ENCODE peak calls at places on chromosomes 1 and 21, in four cellular contexts. J, X, Y and S are unnamed samples.

GRCh38 chr1:155091071-155092051 is 12.7 kb downstream of the EFNA3 start:
- DNase-seq in J (peak), X (no peak), Y (peak), S (peak)

GRCh38 chr1:161382214-161383019 is 14.7 kb upstream of the CFAP126 start:
- DNase-seq in J (peak), Y (peak), X (no peak), S (peak)

GRCh38 chr21:35321322-35322200 is 272.5 kb upstream of the RUNX1 start:
- DNase-seq in X (no peak), Y (no peak), J (no peak), S (no peak)

GRCh38 chr1:207362962-207363858 is 41.7 kb downstream of the CD55 start:
- DNase-seq in Y (peak), J (peak), X (no peak), S (no peak)

GRCh38 chr1:109248797-109249629 is at the start of gene CELSR2:
- DNase-seq in X (no peak), Y (peak), J (peak), S (peak)

GRCh38 chr1:230430499-230430898 is 4.4 kb upstream of the PGBD5 start:
- DNase-seq in J (no peak), X (no peak), Y (no peak), S (no peak)

GRCh38 chr1:112558634-112559033 is 49.9 kb downstream of the WNT2B start:
- DNase-seq in Y (no peak), X (no peak), J (no peak), S (no peak)

GRCh38 chr21:16709866-16710550 is 802.8 kb upstream of the CXADR start:
- DNase-seq in Y (no peak), X (no peak), J (peak), S (no peak)

GRCh38 chr1:74363220-74363619 is 128.0 kb downstream of the TNNI3K start:
- DNase-seq in J (no peak), Y (no peak), X (no peak), S (no peak)

GRCh38 chr1:3033795-3034100 is 12.5 kb downstream of the ACTRT2 start:
- DNase-seq in Y (no peak), J (no peak), X (no peak), S (no peak)

GRCh38 chr1:246274191-246274590 is 232.9 kb downstream of the SMYD3 start:
- DNase-seq in Y (no peak), J (no peak), X (no peak), S (no peak)

GRCh38 chr1:205920159-205920558 is 23.1 kb downstream of the SLC26A9 start:
- DNase-seq in X (no peak), J (peak), Y (no peak), S (no peak)

GRCh38 chr1:205588691-205589445 is 42.9 kb downstream of the ELK4 start:
- DNase-seq in J (peak), Y (peak), X (no peak), S (peak)

GRCh38 chr1:236795757-236796719 is 946 bp downstream of the MTR start:
- DNase-seq in Y (peak), X (peak), J (peak), S (no peak)

GRCh38 chr1:168050307-168050706 is 86.4 kb downstream of the GPR161 start:
- DNase-seq in Y (no peak), J (no peak), X (no peak), S (no peak)

GRCh38 chr1:40944326-40944725 is 35.2 kb upstream of the CTPS1 start:
- DNase-seq in X (no peak), Y (no peak), J (peak), S (peak)

GRCh38 chr1:115069626-115070308 is 19.5 kb downstream of the TSPAN2 start:
- DNase-seq in J (peak), Y (no peak), X (no peak), S (no peak)

GRCh38 chr1:36365310-36365895 is 20.3 kb downstream of the STK40 start:
- DNase-seq in X (no peak), J (peak), Y (no peak), S (no peak)

GRCh38 chr1:162019006-162019405 is 4.7 kb downstream of the OLFML2B start:
- DNase-seq in Y (no peak), X (no peak), J (peak), S (no peak)

GRCh38 chr1:43344267-43344666 is 6.6 kb downstream of the MPL start:
- DNase-seq in Y (peak), X (no peak), J (no peak), S (no peak)

GRCh38 chr1:155069551-155070391 is 6.2 kb downstream of the EFNA4 start:
- DNase-seq in X (no peak), Y (no peak), J (no peak), S (no peak)

GRCh38 chr1:89616844-89617627 is 15.9 kb upstream of the LRRC8C start:
- DNase-seq in X (no peak), J (no peak), Y (no peak), S (no peak)

GRCh38 chr1:152946248-152946647 is 758 bp upstream of the SPRR5 start:
- DNase-seq in Y (no peak), X (no peak), J (no peak), S (no peak)

GRCh38 chr1:22611530-22611947 is 24.9 kb upstream of the C1QA start:
- DNase-seq in Y (peak), J (peak), X (no peak), S (no peak)

GRCh38 chr1:116556289-116557006 is 14.4 kb downstream of the CD58 start:
- DNase-seq in Y (peak), X (peak), J (peak), S (peak)

GRCh38 chr1:24903955-24904730 is 25.9 kb downstream of the RUNX3 start:
- DNase-seq in X (no peak), J (no peak), Y (no peak), S (no peak)

GRCh38 chr1:202964755-202965440 is 2.2 kb downstream of the CYB5R1 start:
- DNase-seq in J (peak), X (no peak), Y (no peak), S (no peak)

GRCh38 chr1:61255324-61255703 is 173.0 kb downstream of the NFIA start:
- DNase-seq in J (no peak), Y (no peak), X (no peak), S (no peak)

DNA sequence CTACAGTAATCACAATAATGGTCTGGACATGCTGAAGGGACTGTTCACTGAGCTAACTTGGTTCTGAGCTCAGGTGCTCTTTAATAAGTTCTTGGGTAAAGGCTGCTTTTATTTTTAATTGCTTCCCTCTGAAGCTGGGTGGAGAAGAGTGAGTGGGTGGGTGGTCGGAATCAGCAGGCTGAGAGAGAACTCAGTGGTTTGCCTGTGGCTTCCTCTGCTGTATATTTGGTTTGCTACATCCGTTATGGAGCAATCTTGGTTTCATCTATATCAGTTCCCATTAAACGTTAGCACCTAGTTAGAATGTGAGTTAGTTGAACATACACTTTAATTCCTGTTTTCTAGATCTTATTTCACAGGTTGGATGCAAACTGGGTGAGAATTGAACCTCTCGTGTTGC is 23.3 kb downstream of the CNIH4 start:
- DNase-seq in X (peak), Y (no peak), J (no peak), S (no peak)
- TF ChIP-seq BHLHE40 in X (peak), Y (no peak), J (no peak), S (no peak)

DNA sequence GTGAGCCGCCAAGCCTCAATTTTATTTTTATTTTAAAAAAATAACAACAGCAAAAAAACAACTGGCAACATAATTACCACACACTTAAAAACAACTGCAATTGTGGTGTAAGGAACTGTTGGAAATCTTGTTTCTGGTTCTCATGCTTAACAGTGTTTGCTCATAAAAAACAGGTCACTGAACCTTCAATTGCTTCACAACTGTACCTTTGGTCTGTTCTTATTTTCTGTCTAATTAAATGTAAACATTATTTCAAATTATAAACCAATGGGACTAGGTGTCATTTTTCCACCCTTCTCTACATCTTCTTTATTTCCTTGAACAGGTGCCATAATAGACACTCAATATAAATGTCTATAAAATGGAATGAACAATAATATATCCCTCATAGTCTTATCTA is 68.4 kb upstream of the CHRM3 start:
- DNase-seq in J (no peak), Y (no peak), X (no peak), S (no peak)
- TF ChIP-seq RCOR1 in J (no peak), Y (no peak), X (no peak), S (no peak)

GRCh38 chr1:212684511-212685090 is 15.0 kb downstream of the BATF3 start:
- DNase-seq in X (no peak), Y (no peak), J (no peak), S (no peak)
- TF ChIP-seq BHLHE40 in X (no peak), Y (no peak), J (no peak), S (no peak)

GRCh38 chr1:64242895-64243756 is 39.7 kb downstream of the UBE2U start:
- DNase-seq in Y (no peak), J (peak), X (no peak), S (no peak)

GRCh38 chr1:64243757-64244080 is 40.3 kb downstream of the UBE2U start:
- DNase-seq in Y (no peak), X (no peak), J (no peak), S (no peak)

GRCh38 chr1:64241069-64241468 is 37.6 kb downstream of the UBE2U start:
- DNase-seq in J (no peak), Y (no peak), X (no peak), S (no peak)

GRCh38 chr1:64236584-64236983 is 33.2 kb downstream of the UBE2U start:
- DNase-seq in X (no peak), Y (no peak), J (no peak), S (no peak)

GRCh38 chr1:64240209-64240608 is 36.8 kb downstream of the UBE2U start:
- DNase-seq in J (peak), Y (no peak), X (no peak), S (no peak)
- TF ChIP-seq RCOR1 in J (no peak), Y (no peak), X (no peak), S (no peak)

DNA sequence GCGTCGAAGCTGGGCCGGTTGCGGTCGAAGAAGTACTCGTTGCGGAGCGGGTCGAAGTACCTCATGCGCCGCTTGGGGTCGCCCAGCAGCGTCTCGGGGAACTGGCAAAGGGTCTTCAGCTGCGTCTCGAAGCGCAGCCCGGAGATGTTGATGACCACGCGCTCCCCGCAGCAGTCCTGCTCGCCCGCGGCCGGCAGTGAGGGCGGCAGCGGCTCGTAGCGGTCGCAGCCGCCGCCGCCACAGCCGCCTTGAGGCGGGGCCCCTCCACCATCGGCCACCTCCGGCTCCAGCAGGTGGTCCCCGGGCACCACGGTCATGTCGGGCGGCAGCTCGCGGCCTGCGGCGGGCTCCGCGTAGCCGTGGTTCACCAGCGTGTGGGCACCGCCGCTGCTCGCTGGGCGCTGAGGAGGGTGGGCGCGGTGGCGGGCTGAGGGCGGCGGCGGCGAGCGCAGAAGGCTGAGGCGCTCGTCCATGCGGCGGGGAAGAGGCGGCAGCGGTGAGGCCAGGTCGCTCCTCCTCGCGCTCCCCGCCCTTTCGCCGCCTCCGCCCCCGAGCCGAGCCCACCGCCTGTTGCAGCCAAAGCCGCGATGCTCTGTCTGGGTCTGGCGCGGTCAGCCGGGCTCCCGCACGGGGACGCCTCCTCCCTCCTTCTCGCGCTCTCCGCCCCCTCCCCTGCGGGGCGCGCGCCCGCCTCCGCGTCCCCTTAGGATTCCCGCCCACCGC is at the start of gene KCNA3:
- DNase-seq in J (no peak), X (no peak), Y (no peak), S (no peak)
- TF ChIP-seq BHLHE40 in J (no peak), X (peak), Y (no peak), S (no peak)

DNA sequence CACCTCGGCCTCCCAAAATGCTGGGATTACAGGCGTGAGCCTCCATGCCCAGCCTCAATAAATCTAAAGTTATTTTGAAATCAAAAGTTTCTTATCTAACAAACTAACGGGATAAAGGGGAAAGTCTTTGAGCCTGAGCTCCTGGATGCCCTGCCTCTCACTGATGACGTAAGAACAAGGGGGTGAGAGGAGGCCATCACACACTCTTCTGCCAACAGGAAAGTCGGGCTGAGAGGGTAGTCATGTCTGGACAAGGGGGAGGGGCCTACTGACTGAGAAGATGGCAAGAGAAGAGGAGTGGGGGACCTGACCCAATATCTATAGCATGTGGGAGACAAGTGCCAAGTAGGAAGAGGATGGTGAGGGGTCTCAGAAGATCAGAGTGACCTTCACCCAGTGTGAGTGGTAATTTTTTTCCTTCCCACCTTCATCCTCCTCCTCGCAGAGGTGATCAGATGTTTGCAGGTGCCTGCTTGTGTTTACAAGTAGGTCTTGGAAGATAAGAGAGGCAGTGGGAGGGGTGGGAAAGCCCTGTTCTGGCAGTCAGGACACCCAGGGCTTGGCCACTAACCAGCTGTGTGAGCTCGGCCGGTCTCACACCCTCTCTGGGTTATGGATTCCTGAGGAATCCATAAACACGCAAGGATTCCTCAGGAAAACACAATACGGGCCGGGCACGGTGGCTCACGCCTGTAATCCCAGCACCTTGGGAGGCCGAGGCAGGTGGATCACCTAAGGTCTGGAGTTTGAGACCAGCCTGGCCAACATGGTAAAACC is 9.6 kb downstream of the UQCRHL start:
- DNase-seq in Y (peak), J (peak), X (no peak), S (peak)
- TF ChIP-seq RCOR1 in Y (no peak), J (no peak), X (no peak), S (no peak)

GRCh38 chr1:234326493-234327366 is 46.5 kb upstream of the COA6 start:
- DNase-seq in X (no peak), Y (peak), J (peak), S (peak)
- TF ChIP-seq BHLHE40 in X (no peak), Y (no peak), J (no peak), S (no peak)

GRCh38 chr1:228867093-228867950 is 132.0 kb downstream of the RHOU start:
- DNase-seq in J (peak), Y (no peak), X (no peak), S (no peak)
- TF ChIP-seq RCOR1 in J (no peak), Y (no peak), X (no peak), S (no peak)